ENCODE peak calls at places on chromosome 19, in six cellular contexts. Z is CD8-positive, alpha-beta T cell; H is heart left ventricle; V is SK-N-SH; M is thoracic aorta; Q is transverse colon. A is an unnamed sample.

GRCh38 chr19:43572172-43572588 is 3.1 kb downstream of the XRCC1 start:
- DNase-seq in Z (no peak), H (no peak), V (no peak), M (no peak), Q (no peak), A (no peak)

GRCh38 chr19:51607077-51607476 is 23.1 kb downstream of the SIGLEC5 start:
- DNase-seq in Z (no peak), H (no peak), V (no peak), M (no peak), Q (peak; percentile 66), A (no peak)

GRCh38 chr19:52198678-52199077 is 8.8 kb downstream of the PPP2R1A start:
- DNase-seq in Z (no peak), H (no peak), V (no peak), M (no peak), Q (no peak), A (no peak)

GRCh38 chr19:17706750-17707181 is 12.5 kb upstream of the MAP1S start:
- DNase-seq in Z (no peak), H (no peak), V (peak; percentile 87), M (no peak), Q (no peak), A (peak; percentile 44)

GRCh38 chr19:33805840-33806433 is 9.3 kb downstream of the KCTD15 start:
- DNase-seq in Z (no peak), H (no peak), V (no peak), M (no peak), Q (no peak), A (no peak)

GRCh38 chr19:1134431-1134830 is 30.6 kb downstream of the GPX4 start:
- DNase-seq in Z (no peak), H (no peak), V (no peak), M (no peak), Q (no peak), A (no peak)

GRCh38 chr19:8571006-8571411 is 6.2 kb downstream of the MYO1F start:
- DNase-seq in Z (peak; percentile 63), H (peak; percentile 43), V (no peak), M (no peak), Q (peak; percentile 55), A (peak; percentile 87)

GRCh38 chr19:6654347-6655310 is 15.3 kb downstream of the TNFSF14 start:
- DNase-seq in Z (peak; percentile 15), H (no peak), V (no peak), M (no peak), Q (peak; percentile 42), A (no peak)

GRCh38 chr19:46606019-46606418 is 4.9 kb downstream of the CALM3 start:
- DNase-seq in Z (no peak), H (peak; percentile 16), V (no peak), M (no peak), Q (peak; percentile 2), A (no peak)

GRCh38 chr19:55117063-55117635 is 288 bp downstream of the PPP1R12C start:
- DNase-seq in Z (no peak), H (no peak), V (no peak), M (no peak), Q (peak; percentile 32), A (no peak)

GRCh38 chr19:49809155-49809986 is 3.7 kb downstream of the FUZ start:
- DNase-seq in Z (peak; percentile 33), H (peak; percentile 68), V (peak; percentile 79), M (no peak), Q (peak; percentile 66), A (no peak)

GRCh38 chr19:805600-806550 is 8.6 kb downstream of the PTBP1 start:
- DNase-seq in Z (no peak), H (peak; percentile 19), V (peak; percentile 39), M (no peak), Q (no peak), A (no peak)

GRCh38 chr19:33064117-33064777 is 441 bp downstream of the RHPN2 start:
- DNase-seq in Z (no peak), H (peak; percentile 19), V (peak; percentile 84), M (no peak), Q (peak; percentile 64), A (peak; percentile 39)

GRCh38 chr19:50268046-50268445 is 61.1 kb downstream of the KCNC3 start:
- DNase-seq in Z (no peak), H (no peak), V (no peak), M (no peak), Q (no peak), A (peak; percentile 48)

GRCh38 chr19:46775642-46776258 is 12.6 kb downstream of the SLC1A5 start:
- DNase-seq in Z (no peak), H (no peak), V (no peak), M (no peak), Q (no peak), A (no peak)

GRCh38 chr19:34416021-34416545 is 11.9 kb downstream of the PDCD2L start:
- DNase-seq in Z (no peak), H (no peak), V (no peak), M (no peak), Q (no peak), A (no peak)

GRCh38 chr19:2858864-2859263 is 8.3 kb upstream of the ZNF556 start:
- DNase-seq in Z (no peak), H (no peak), V (no peak), M (no peak), Q (no peak), A (no peak)
- H3K9me3 ChIP-seq in Z (peaks cover under 1% of the 10 kb centered on the region), H (no peaks in the 10 kb centered on the region), V (peaks cover 6% of the 10 kb centered on the region), M (peaks cover 62% of the 10 kb centered on the region), Q (peaks cover 45% of the 10 kb centered on the region), A (peaks cover 6% of the 10 kb centered on the region)

GRCh38 chr19:48365602-48366001 is 1.4 kb downstream of the SYNGR4 start:
- DNase-seq in Z (no peak), H (no peak), V (no peak), M (no peak), Q (no peak), A (no peak)

GRCh38 chr19:48363810-48364563 is at the start of the genes SYNGR4 and TMEM143:
- DNase-seq in Z (peak; percentile 96), H (peak; percentile 99), V (peak; percentile 97), M (peak; percentile 93), Q (peak; percentile 98), A (peak; percentile 99)

GRCh38 chr19:48363500-48363809 is 285 bp downstream of the TMEM143 start:
- DNase-seq in Z (peak; percentile 14), H (no peak), V (no peak), M (no peak), Q (no peak), A (peak; percentile 16)

GRCh38 chr19:48362716-48363499 is 832 bp downstream of the TMEM143 start:
- DNase-seq in Z (peak; percentile 83), H (peak; percentile 95), V (peak; percentile 88), M (peak; percentile 81), Q (peak; percentile 96), A (peak; percentile 99)

GRCh38 chr19:48364564-48365363 is 597 bp downstream of the SYNGR4 start:
- DNase-seq in Z (no peak), H (no peak), V (no peak), M (no peak), Q (peak; percentile 25), A (no peak)
- H3K36me3 ChIP-seq in Z (no peaks in the 10 kb centered on the region), H (peaks cover 4% of the 10 kb centered on the region), V (no peaks in the 10 kb centered on the region), M (no peaks in the 10 kb centered on the region), Q (no peaks in the 10 kb centered on the region), A (peaks cover 13% of the 10 kb centered on the region)

DNA sequence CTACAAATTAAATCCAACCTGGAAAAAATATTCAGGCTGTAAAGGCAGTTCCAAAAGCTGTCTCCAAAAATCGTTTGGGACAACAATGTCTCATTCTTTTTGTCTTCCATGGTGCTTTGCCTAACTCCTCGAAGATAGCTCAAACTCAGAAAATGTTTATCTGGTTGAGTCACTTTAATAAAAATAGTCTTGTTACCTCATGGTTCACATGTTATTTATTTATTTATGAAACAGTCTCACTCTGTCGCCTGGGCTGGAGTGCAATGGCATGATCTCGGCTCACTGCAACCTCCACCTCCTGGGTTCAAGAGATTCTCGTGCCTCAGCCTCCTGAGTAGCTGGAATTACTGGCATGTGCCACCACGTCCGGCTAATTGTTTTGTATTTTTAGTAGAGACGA is 4.9 kb upstream of the BRD4 start:
- DNase-seq in Z (no peak), H (no peak), V (no peak), M (no peak), Q (no peak), A (peak; percentile 19)
- H3K4me3 ChIP-seq in Z (no peak overlapping the region), H (no peak overlapping the region), V (no peak overlapping the region), M (peak overlapping the region; percentile 12), Q (no peak overlapping the region), A (no peak overlapping the region)

DNA sequence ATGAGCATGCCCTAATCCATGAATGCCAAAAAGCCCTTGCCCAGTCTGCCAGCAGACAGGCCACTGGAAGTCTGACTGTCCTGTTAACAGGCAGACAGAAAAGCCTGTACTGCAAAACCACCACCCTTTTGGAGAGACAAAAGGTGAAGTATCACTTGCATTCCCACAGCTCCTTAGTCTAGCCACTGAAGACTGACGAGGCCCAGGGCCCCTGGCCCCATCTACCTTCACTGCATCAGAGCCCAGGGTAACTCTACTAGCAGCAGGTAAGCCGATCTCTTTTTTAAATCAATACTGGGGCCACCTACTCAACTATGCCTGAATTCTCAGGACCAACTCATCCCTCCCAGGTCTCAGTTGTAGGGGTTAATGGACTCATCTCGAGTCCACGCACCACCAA is 45.5 kb downstream of the ZNF93 start:
- DNase-seq in Z (no peak), H (no peak), V (no peak), M (no peak), Q (no peak), A (no peak)
- H3K9me3 ChIP-seq in Z (no peaks in the 10 kb centered on the region), H (no peaks in the 10 kb centered on the region), V (no peaks in the 10 kb centered on the region), M (no peaks in the 10 kb centered on the region), Q (no peaks in the 10 kb centered on the region), A (peaks cover 24% of the 10 kb centered on the region)

DNA sequence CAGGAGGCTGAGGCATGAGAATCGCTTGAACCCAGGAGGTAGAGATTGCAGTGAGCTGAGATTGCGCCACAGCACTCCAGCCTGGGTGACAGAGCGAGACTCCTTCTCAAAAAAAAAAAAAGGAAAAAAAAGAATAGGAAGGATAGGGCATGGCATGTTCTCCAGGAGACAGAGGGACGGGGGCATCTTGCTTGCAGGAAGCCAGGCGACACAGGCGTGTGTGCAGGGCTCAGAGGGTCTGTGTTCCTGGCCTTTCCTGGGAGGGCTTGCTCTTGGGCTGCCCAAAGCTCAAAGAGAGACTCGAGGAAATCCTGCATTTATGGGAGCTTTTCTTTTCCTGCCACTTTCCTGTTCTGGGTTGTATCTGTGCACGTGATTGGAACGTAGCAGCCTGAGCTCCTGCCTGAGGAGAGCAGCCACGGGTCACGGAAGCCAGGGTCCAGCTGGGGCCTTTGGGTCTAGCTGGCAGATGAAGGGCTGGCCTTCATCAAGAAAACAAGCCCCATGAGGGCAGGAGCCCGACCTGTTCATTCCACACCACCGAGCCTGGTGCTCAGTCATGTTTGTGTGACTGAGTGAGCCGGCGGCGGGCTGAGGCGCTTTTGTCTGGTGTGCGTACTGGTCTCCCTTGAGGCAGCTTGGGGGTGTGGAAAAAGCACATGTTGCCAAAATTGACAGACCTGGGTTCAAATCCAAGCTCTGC is 44.5 kb downstream of the CAPN12 start:
- DNase-seq in Z (no peak), H (no peak), V (no peak), M (no peak), Q (no peak), A (no peak)
- H3K36me3 ChIP-seq in Z (no peaks in the 10 kb centered on the region), H (peaks cover 72% of the 10 kb centered on the region), V (peaks cover 32% of the 10 kb centered on the region), M (peaks cover 41% of the 10 kb centered on the region), Q (peaks cover 15% of the 10 kb centered on the region), A (peaks cover 98% of the 10 kb centered on the region)

GRCh38 chr19:41325640-41325946 is 15.6 kb downstream of the CCDC97 start:
- DNase-seq in Z (no peak), H (no peak), V (no peak), M (no peak), Q (no peak), A (no peak)
- H3K4me3 ChIP-seq in Z (no peak overlapping the region), H (peak overlapping the region; percentile 41), V (peak overlapping the region; percentile 21), M (peak overlapping the region; percentile 57), Q (no peak overlapping the region), A (peak overlapping the region; percentile 1)

GRCh38 chr19:27675771-27676170 is 1537.2 kb downstream of the UQCRFS1 start:
- DNase-seq in Z (no peak), H (no peak), V (no peak), M (no peak), Q (no peak), A (no peak)
- H3K9me3 ChIP-seq in Z (peaks cover 2% of the 10 kb centered on the region), H (no peaks in the 10 kb centered on the region), V (no peaks in the 10 kb centered on the region), M (peaks cover 6% of the 10 kb centered on the region), Q (no peaks in the 10 kb centered on the region), A (no peaks in the 10 kb centered on the region)

GRCh38 chr19:19327672-19328071 is 7.0 kb downstream of the MAU2 start:
- DNase-seq in Z (no peak), H (no peak), V (no peak), M (no peak), Q (no peak), A (no peak)
- H3K36me3 ChIP-seq in Z (peaks cover 22% of the 10 kb centered on the region), H (peaks cover 84% of the 10 kb centered on the region), V (peaks cover 47% of the 10 kb centered on the region), M (peaks cover 39% of the 10 kb centered on the region), Q (peaks cover 38% of the 10 kb centered on the region), A (peaks cover 91% of the 10 kb centered on the region)

A was measured in MG63.